ENCODE peak calls at places on chromosomes 2 and 18, in five cellular contexts. X is cardiac muscle cell, N is ascending aorta, S is psoas muscle, Y is right lobe of liver. D is an unnamed sample.

GRCh38 chr2:182668671-182669070 is 47.4 kb upstream of the DNAJC10 start:
- DNase-seq in X (no peak), S (no peak), Y (no peak), N (no peak), D (no peak)

GRCh38 chr18:55499526-55499925 is 88.5 kb downstream of the TCF4 start:
- DNase-seq in N (no peak), Y (no peak), S (no peak), X (no peak), D (no peak)

GRCh38 chr2:193751299-193751698 is 1556.6 kb upstream of the TMEFF2 start:
- DNase-seq in X (no peak), Y (no peak), S (no peak), N (no peak), D (no peak)

GRCh38 chr2:54722641-54723299 is 692 bp upstream of the EML6 start:
- DNase-seq in X (peak; percentile 72), S (no peak), Y (no peak), N (no peak), D (peak; percentile 61)

GRCh38 chr2:104733544-104733943 is 120.4 kb upstream of the POU3F3 start:
- DNase-seq in N (no peak), S (no peak), X (no peak), Y (peak; percentile 56), D (no peak)

GRCh38 chr2:192735467-192735866 is 540.7 kb upstream of the TMEFF2 start:
- DNase-seq in Y (no peak), S (no peak), N (no peak), X (no peak), D (no peak)

GRCh38 chr2:26969089-26969844 is 1.2 kb upstream of the MAPRE3 start:
- DNase-seq in N (no peak), Y (no peak), X (no peak), S (no peak), D (no peak)

GRCh38 chr18:46622999-46623398 is 34.0 kb downstream of the LOXHD1 start:
- DNase-seq in X (peak; percentile 25), S (no peak), Y (no peak), N (no peak), D (peak; percentile 58)

GRCh38 chr2:181673178-181673577 is 7.1 kb downstream of the NEUROD1 start:
- DNase-seq in Y (no peak), N (no peak), S (no peak), X (no peak), D (no peak)

GRCh38 chr2:233098615-233099014 is 38.5 kb downstream of the INPP5D start:
- DNase-seq in N (no peak), Y (no peak), X (peak; percentile 32), S (no peak), D (no peak)

GRCh38 chr2:99864561-99865216 is 277.7 kb downstream of the AFF3 start:
- DNase-seq in Y (no peak), S (peak; percentile 17), X (peak; percentile 61), N (no peak), D (peak; percentile 76)

GRCh38 chr2:99865217-99865569 is 277.2 kb downstream of the AFF3 start:
- DNase-seq in N (no peak), X (no peak), S (no peak), Y (no peak), D (no peak)

GRCh38 chr2:99862566-99862965 is 279.8 kb downstream of the AFF3 start:
- DNase-seq in Y (no peak), N (no peak), X (no peak), S (no peak), D (no peak)

GRCh38 chr2:99863236-99863913 is 279.0 kb downstream of the AFF3 start:
- DNase-seq in Y (no peak), X (no peak), N (no peak), S (no peak), D (peak; percentile 13)

GRCh38 chr2:99863914-99864273 is 278.5 kb downstream of the AFF3 start:
- DNase-seq in Y (no peak), N (no peak), X (peak; percentile 9), S (no peak), D (no peak)
- H3K4me1 ChIP-seq in Y (no peaks in the 10 kb centered on the region), N (peaks cover 4% of the 10 kb centered on the region), X (no peaks in the 10 kb centered on the region), S (no peaks in the 10 kb centered on the region), D (peaks cover 33% of the 10 kb centered on the region)

DNA sequence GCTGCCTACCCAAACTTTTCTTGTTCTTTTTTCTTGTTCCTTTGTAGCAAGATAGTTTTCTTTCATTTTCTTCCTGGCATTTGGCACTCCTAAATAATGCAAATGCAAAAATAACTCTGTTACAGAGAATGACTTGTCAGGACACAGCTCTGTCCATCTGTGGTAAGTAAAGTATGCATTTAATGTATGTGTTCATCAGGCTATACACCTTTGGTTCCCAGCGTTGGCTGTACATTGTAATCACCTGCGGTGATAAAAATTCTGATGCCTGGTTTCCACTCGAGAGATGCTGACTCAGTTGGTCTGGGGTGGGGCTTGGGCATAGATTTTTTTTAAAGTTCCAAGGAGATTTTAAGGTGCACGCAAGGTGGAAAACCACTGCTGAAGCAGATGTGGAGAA is at the start of gene SERPINB13:
- DNase-seq in Y (no peak), N (no peak), S (no peak), X (no peak), D (no peak)
- H3K4me3 ChIP-seq in Y (no peak within 1 kb of the TSS), N (no peak within 1 kb of the TSS), S (no peak within 1 kb of the TSS), X (no peak within 1 kb of the TSS), D (no peak within 1 kb of the TSS)

DNA sequence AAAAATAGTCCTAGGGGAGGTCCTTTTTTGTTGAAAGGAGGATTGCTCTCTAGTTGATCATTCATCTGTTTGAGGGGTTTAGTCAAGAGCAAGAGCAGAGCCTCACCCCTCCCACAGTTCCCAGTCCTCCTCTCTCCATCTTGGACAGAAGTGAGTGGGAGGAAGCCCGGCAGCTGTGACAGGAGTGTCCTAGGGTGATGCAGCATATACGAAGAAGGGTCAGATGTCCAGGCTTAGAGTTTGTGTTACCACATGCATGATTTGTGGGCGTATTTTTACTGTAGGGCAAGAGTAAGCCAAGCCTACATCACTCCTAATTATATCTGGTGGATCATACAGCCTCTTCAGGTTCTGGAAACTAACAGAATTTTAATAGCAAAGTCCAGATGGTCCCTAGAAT is 6.6 kb downstream of the CEP68 start:
- DNase-seq in Y (no peak), N (no peak), X (no peak), S (peak; percentile 41), D (peak; percentile 31)
- H3K4me1 ChIP-seq in Y (no peaks in the 10 kb centered on the region), N (peaks cover 7% of the 10 kb centered on the region), X (peaks cover 12% of the 10 kb centered on the region), S (peaks cover 95% of the 10 kb centered on the region), D (peaks cover 50% of the 10 kb centered on the region)

GRCh38 chr2:42754021-42754775 is 9.7 kb downstream of the OXER1 start:
- DNase-seq in S (peak; percentile 75), N (no peak), Y (no peak), X (peak; percentile 29), D (no peak)
- H3K4me3 ChIP-seq in S (peak overlapping the region; percentile 50), N (no peak overlapping the region), Y (no peak overlapping the region), X (no peak overlapping the region), D (no peak overlapping the region)

DNA sequence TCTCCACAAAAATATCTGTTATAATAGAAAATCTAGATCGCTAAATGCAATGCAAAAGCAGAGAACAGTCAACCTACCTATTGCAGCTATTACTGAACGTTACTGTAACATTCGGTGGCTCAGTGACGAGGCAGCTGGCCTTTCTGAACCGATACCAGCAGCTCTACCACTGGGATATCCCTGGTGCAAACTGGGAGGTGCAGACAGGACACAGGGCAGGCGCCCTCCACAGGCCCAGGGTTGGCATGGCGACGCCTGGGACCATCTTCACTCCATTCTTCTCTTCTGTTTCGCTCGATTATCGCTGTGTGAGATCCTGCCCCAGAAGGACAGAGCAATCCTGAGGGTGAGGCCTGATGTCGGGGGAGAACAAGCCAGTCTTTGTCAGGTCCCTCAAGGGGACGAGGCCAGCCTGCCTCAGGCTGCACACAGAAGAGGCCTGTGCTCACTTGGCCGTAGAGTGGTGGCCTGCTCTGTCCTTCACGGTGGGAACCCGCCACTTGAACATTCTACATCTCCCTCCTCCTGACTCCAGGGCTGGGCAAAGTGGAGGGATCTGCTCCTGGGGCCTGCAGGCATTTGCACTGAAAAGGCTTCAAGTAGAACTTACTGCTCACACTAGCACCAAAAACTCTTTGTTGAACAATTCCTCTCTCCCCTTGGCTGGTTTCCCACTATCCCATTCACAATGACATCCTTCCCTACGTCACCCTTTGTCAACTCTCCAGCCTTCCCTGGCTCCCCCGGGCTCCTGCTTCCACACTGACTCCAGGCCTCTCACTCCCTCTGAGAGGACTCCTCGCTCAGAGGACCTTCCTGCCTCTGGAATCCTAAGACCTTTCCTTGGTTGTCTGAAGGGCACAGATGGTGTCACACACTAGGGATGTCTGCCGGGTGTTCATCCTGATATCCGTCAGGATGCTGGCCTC is 49.7 kb downstream of the CYRIA start:
- DNase-seq in S (no peak), N (no peak), X (no peak), Y (no peak), D (no peak)
- H3K4me1 ChIP-seq in S (peaks cover 7% of the 10 kb centered on the region), N (no peaks in the 10 kb centered on the region), X (peaks cover 6% of the 10 kb centered on the region), Y (no peaks in the 10 kb centered on the region), D (peaks cover 19% of the 10 kb centered on the region)

GRCh38 chr2:96926236-96926635 is 56.4 kb upstream of the SEMA4C start:
- DNase-seq in N (no peak), S (no peak), X (no peak), Y (no peak), D (no peak)

GRCh38 chr2:96928277-96928781 is 58.1 kb downstream of the FAM178B start:
- DNase-seq in Y (no peak), S (no peak), X (no peak), N (no peak), D (peak; percentile 24)

GRCh38 chr2:96926791-96927190 is 56.9 kb upstream of the SEMA4C start:
- DNase-seq in N (no peak), S (no peak), Y (no peak), X (no peak), D (no peak)

GRCh38 chr2:96929245-96929925 is 57.0 kb downstream of the FAM178B start:
- DNase-seq in N (no peak), Y (no peak), S (no peak), X (no peak), D (no peak)

DNA sequence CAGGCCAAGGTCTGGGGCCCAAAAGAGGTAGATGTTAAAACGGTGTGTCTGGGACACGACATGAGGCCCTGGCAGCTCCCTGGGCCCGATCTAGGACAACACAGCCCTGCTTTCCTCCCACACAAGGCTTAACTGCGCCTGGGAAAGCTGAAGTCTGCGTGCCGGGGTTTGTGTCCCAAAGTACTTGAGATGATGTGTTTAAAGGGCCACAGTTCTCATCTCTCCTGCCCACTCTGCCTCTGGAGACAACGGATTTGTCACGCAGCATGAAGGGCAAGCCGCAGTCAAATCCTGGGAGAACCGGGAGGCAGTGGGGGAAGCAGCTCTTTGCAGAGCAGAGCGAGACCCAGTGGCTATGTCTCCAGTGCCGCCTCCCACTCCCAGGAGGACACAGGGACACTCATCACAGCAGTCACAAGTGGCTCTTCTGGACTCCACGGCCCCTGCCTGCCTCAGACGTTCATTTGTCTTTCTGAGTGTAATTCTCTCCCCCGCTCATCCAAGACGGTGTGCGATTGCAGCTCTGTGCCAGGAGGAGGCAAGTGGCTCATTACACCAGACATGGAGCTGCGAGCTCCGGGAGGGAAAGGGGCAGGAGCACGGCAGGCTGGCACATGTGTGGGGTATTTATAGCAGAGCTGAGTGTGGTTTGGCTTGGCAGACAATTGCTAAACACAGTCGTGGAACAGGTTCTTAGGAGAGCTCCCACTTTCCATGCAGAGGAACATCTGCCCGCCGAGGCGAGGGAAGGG is 57.7 kb upstream of the SEMA4C start:
- DNase-seq in Y (no peak), S (peak; percentile 63), N (no peak), X (peak; percentile 17), D (peak; percentile 62)
- H3K4me3 ChIP-seq in Y (no peak overlapping the region), S (peak overlapping the region; percentile 46), N (peak overlapping the region; percentile 62), X (no peak overlapping the region), D (peak overlapping the region; percentile 71)

DNA sequence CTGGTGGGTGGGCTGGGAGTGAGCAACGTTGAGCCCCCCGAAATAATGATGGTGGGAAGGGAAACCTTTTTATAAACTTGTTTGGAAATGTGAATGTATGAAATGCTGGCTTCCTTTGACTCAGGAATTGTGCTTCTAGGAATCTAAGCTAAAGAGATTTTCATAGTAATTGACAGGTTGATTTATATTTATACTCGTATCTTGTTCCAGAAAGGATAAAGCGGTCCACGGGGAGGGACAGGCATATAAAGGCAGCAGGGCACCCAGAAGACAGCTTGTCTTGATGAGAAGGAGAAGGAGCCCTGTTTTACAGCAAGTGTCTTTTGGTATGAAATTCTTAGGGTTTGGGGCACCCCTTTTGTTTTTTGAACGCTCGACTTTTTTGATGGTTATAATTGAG is 157.8 kb downstream of the AGAP1 start:
- DNase-seq in S (no peak), N (no peak), Y (no peak), X (no peak), D (no peak)
- H3K4me1 ChIP-seq in S (peaks cover 9% of the 10 kb centered on the region), N (no peaks in the 10 kb centered on the region), Y (no peaks in the 10 kb centered on the region), X (peaks cover 3% of the 10 kb centered on the region), D (peaks cover 6% of the 10 kb centered on the region)